ENCODE peak calls at places on chromosomes 5 and 9, in six cellular contexts. M is progenitor cell of endocrine pancreas, Z is endodermal cell, X is lung, V is NB4, U is astrocyte. N is an unnamed sample.

GRCh38 chr9:127388037-127388855 is 8.7 kb upstream of the SLC2A8 start:
- DNase-seq in M (no peak), Z (no peak), X (no peak), V (peak; percentile 96), U (peak; percentile 96), N (peak; percentile 98)

GRCh38 chr9:16555802-16556201 is 314.7 kb downstream of the BNC2 start:
- DNase-seq in M (no peak), Z (no peak), X (no peak), V (no peak), U (no peak), N (no peak)

GRCh38 chr9:93149361-93149760 is 15.3 kb upstream of the NINJ1 start:
- DNase-seq in M (no peak), Z (no peak), X (no peak), V (no peak), U (no peak), N (no peak)

GRCh38 chr9:116163293-116164055 is 9.9 kb downstream of the PAPPA start:
- DNase-seq in M (no peak), Z (peak; percentile 65), X (no peak), V (no peak), U (no peak), N (no peak)

GRCh38 chr5:111772456-111772855 is 15.5 kb upstream of the NREP start:
- DNase-seq in M (no peak), Z (peak; percentile 89), X (no peak), V (no peak), U (no peak), N (no peak)

GRCh38 chr9:27535701-27536118 is 6.1 kb upstream of the MOB3B start:
- DNase-seq in M (no peak), Z (peak; percentile 87), X (no peak), V (peak; percentile 42), U (no peak), N (no peak)

GRCh38 chr9:98706651-98707103 is 2.1 kb downstream of the GABBR2 start:
- DNase-seq in M (no peak), Z (no peak), X (no peak), V (peak; percentile 14), U (peak; percentile 22), N (no peak)

GRCh38 chr9:128218172-128218517 is 15.0 kb downstream of the DNM1 start:
- DNase-seq in M (no peak), Z (no peak), X (no peak), V (no peak), U (no peak), N (no peak)

GRCh38 chr9:29625292-29625731 is 2052.0 kb upstream of the C9orf72 start:
- DNase-seq in M (no peak), Z (no peak), X (no peak), V (no peak), U (peak; percentile 56), N (no peak)

GRCh38 chr5:23028445-23028844 is 175.3 kb upstream of the CDH12 start:
- DNase-seq in M (no peak), Z (no peak), X (no peak), V (no peak), U (no peak), N (no peak)

GRCh38 chr5:142215915-142216681 is 107.5 kb downstream of the NDFIP1 start:
- DNase-seq in M (no peak), Z (no peak), X (peak; percentile 81), V (peak; percentile 12), U (peak; percentile 99), N (peak; percentile 97)

GRCh38 chr5:164233796-164234195 is 728.4 kb downstream of the MAT2B start:
- DNase-seq in M (no peak), Z (no peak), X (no peak), V (no peak), U (peak; percentile 83), N (no peak)

GRCh38 chr5:38370341-38371100 is 112.2 kb downstream of the EGFLAM start:
- DNase-seq in M (no peak), Z (no peak), X (no peak), V (no peak), U (no peak), N (no peak)

GRCh38 chr5:52915176-52915875 is 73.8 kb upstream of the ITGA2 start:
- DNase-seq in M (peak; percentile 23), Z (peak; percentile 73), X (peak; percentile 55), V (peak; percentile 65), U (peak; percentile 53), N (peak; percentile 42)

GRCh38 chr9:22175972-22176545 is 167.0 kb upstream of the CDKN2B start:
- DNase-seq in M (no peak), Z (no peak), X (no peak), V (no peak), U (no peak), N (no peak)

GRCh38 chr9:113636165-113636564 is 172.6 kb downstream of the RGS3 start:
- DNase-seq in M (no peak), Z (peak; percentile 60), X (no peak), V (peak; percentile 60), U (no peak), N (no peak)

GRCh38 chr5:37710965-37711364 is 128.9 kb downstream of the GDNF start:
- DNase-seq in M (no peak), Z (no peak), X (no peak), V (peak; percentile 10), U (peak; percentile 14), N (no peak)

GRCh38 chr9:9557804-9558334 is 1054.9 kb downstream of the PTPRD start:
- DNase-seq in M (no peak), Z (peak; percentile 63), X (no peak), V (no peak), U (no peak), N (no peak)

GRCh38 chr5:20832204-20833080 is 844.4 kb upstream of the CDH18 start:
- DNase-seq in M (no peak), Z (no peak), X (no peak), V (no peak), U (no peak), N (no peak)

DNA sequence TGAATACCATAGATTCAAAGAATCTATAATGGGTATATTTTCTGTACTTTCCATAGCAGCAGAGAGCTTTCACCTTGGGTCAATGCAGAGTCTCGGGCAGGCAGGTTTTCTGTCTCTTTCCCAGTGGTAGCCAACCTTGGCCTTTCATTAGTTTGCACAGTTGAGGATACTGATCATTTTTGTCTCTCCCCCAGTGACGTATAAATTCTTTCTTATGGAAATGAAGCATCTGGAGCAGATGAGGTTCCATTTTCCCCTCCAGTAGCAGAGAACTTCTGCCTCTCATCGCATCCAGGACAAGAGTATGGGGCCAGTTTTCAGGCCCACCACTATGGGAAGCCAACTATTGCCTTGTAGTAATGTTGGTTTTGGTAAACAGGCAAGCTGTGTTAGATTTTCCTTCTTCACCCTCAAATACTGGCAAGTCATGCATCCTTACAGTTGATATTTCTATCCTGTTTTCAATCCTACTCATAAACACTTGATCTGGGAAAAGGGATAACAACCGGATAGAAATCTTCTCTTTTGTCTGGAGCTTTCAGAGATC is 845.2 kb upstream of the CDH18 start:
- DNase-seq in M (no peak), Z (no peak), X (no peak), V (no peak), U (no peak), N (no peak)
- TF ChIP-seq CTCF in M (no peak), Z (no peak), X (no peak), V (no peak), U (no peak), N (no peak)

GRCh38 chr5:102307232-102307631 is 11.1 kb upstream of the SLCO4C1 start:
- DNase-seq in M (no peak), Z (no peak), X (no peak), V (no peak), U (no peak), N (no peak)

GRCh38 chr5:102309586-102309985 is 13.5 kb upstream of the SLCO4C1 start:
- DNase-seq in M (no peak), Z (no peak), X (no peak), V (no peak), U (no peak), N (no peak)

GRCh38 chr5:102306121-102306520 is 10.0 kb upstream of the SLCO4C1 start:
- DNase-seq in M (no peak), Z (no peak), X (no peak), V (no peak), U (no peak), N (no peak)
- TF ChIP-seq CTCF in M (no peak), Z (no peak), X (no peak), V (no peak), U (no peak), N (no peak)

GRCh38 chr5:53997736-53998627 is 312.4 kb downstream of the ARL15 start:
- DNase-seq in M (no peak), Z (no peak), X (no peak), V (no peak), U (no peak), N (no peak)

GRCh38 chr5:53994148-53994547 is 316.2 kb downstream of the ARL15 start:
- DNase-seq in M (no peak), Z (no peak), X (no peak), V (peak; percentile 23), U (peak; percentile 54), N (peak; percentile 26)

GRCh38 chr5:53991942-53992341 is 318.4 kb downstream of the ARL15 start:
- DNase-seq in M (no peak), Z (no peak), X (no peak), V (peak; percentile 47), U (no peak), N (no peak)

DNA sequence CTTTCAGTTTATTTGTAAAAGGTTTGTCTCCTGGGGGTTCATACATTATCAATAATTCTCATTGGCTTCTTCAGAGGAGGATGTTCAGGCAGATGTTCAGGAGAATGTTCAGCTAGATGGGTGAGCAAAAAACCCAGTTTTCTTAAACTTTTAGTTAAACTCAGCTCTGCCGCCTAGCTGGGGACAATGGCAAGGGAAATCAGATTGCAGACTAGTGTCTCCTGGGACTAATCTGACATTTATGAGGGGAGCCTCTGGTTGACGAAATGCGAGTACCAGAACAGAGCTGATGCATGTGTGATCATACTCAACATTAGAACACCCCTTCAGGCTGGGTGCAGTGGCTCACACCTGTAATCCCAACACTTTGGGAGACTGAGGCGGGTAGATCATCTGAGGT is 314.4 kb downstream of the ARL15 start:
- DNase-seq in M (no peak), Z (no peak), X (no peak), V (peak; percentile 15), U (no peak), N (no peak)
- TF ChIP-seq CTCF in M (no peak), Z (peak; percentile 18), X (no peak), V (no peak), U (no peak), N (no peak)

DNA sequence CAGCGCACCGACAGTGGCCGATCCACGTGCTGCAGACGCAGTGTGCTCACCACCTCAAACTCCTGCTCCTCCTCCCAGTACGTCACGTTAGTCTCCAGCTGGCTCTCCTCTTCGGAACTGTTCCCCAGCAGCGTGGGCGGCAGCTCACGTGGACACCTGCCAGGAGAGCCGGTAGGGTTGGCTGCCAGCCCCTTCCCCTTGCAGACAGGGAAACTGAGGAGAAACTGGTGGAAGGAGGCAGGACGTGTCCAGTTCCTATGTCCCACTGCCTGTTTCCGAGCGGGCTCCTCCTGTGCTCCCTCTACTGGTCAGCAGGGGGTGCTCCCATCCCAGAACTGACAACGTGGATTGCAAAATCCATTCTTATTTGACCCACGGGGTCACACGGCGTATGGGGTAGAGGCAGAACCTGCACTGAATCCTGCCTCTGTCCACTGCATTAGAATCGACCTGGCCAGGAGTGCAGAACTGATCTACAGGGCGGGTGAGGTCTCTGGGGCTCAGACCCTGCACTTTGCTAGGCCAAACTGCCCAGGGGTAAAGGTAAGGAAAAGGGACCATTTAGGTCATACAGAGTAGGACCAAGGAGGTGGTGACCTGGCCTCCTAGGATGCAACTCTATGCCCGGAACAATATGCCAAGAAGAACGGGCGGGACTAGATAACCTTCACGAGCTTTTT is 25.7 kb downstream of the PDGFRB start:
- DNase-seq in M (peak; percentile 71), Z (peak; percentile 93), X (peak; percentile 77), V (peak; percentile 82), U (no peak), N (peak; percentile 28)
- TF ChIP-seq CTCF in M (peak; percentile 91), Z (peak; percentile 96), X (peak; percentile 81), V (peak; percentile 86), U (peak; percentile 82), N (peak; percentile 90)